ENCODE peak calls at places on chromosomes 7 and 10, in eight cellular contexts. W, C, Z, B, Y, I, P and S are unnamed samples.

GRCh38 chr10:110560012-110560411 is 7.5 kb upstream of the SMC3 start:
- DNase-seq in P (no peak), Z (no peak), B (no peak), C (no peak), W (no peak), I (no peak), Y (no peak), S (no peak)

GRCh38 chr10:124138195-124138882 is 44.9 kb upstream of the CHST15 start:
- DNase-seq in W (no peak), B (peak; percentile 39), I (no peak), C (peak; percentile 62), Y (no peak), P (no peak), Z (peak; percentile 58), S (peak; percentile 60)

GRCh38 chr10:75049316-75050285 is 61.9 kb upstream of the SAMD8 start:
- DNase-seq in Y (no peak), B (no peak), P (no peak), I (peak; percentile 44), Z (no peak), C (no peak), W (peak; percentile 63), S (no peak)

GRCh38 chr10:33277135-33277536 is 57.3 kb downstream of the NRP1 start:
- DNase-seq in C (peak; percentile 80), Z (peak; percentile 47), Y (no peak), I (no peak), W (no peak), P (no peak), B (peak; percentile 34), S (peak; percentile 65)

GRCh38 chr10:127892743-127893142 is at the start of gene CLRN3:
- DNase-seq in B (no peak), W (no peak), Y (no peak), P (no peak), C (no peak), I (no peak), Z (no peak), S (no peak)

GRCh38 chr7:112049555-112049954 is 156.6 kb downstream of the DOCK4 start:
- DNase-seq in Y (no peak), C (no peak), I (no peak), W (no peak), B (no peak), Z (no peak), P (no peak), S (no peak)

GRCh38 chr7:142334236-142334635 is 76.4 kb upstream of the PRSS58 start:
- DNase-seq in W (no peak), B (no peak), Z (no peak), P (no peak), I (no peak), Y (no peak), C (no peak), S (no peak)

GRCh38 chr10:72175166-72175565 is 40.6 kb upstream of the ANAPC16 start:
- DNase-seq in Y (no peak), C (peak; percentile 77), W (no peak), I (no peak), Z (no peak), P (no peak), B (no peak), S (no peak)

DNA sequence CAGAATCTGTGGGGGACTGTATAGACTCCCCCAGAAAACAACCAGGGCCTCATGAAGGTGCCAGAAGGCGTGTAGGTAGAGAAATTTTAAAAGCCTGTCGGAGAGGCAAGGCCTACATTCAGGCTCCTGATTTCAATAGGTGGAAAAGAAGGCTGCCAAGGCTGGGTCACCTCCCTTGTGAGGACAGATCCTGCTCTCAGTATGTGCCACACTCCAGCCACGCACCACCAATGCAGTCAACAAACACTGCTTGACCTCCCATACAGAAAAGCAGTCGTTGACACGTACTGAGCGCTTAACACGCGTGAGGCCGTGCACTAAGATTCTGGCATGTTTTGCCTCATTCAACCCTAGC is 1.1 kb upstream of the NKX2-3 start:
- DNase-seq in Y (no peak), I (no peak), B (no peak), Z (no peak), W (peak; percentile 45), C (no peak), P (no peak), S (no peak)
- H3K27me3 ChIP-seq in Y (peaks cover 89% of the 10 kb centered on the region), I (peaks cover 91% of the 10 kb centered on the region), B (peaks cover 5% of the 10 kb centered on the region), Z (peaks cover 4% of the 10 kb centered on the region), W (peaks cover 100% of the 10 kb centered on the region), C (peaks cover 98% of the 10 kb centered on the region), P (peaks cover 100% of the 10 kb centered on the region), S (peaks cover 100% of the 10 kb centered on the region)

GRCh38 chr10:101136007-101136707 is 5.1 kb downstream of the TLX1 start:
- DNase-seq in W (peak; percentile 73), B (no peak), Y (no peak), I (peak; percentile 77), Z (no peak), C (no peak), P (no peak), S (no peak)

GRCh38 chr10:101134299-101135127 is 3.4 kb downstream of the TLX1 start:
- DNase-seq in W (peak; percentile 71), P (no peak), Y (no peak), Z (no peak), C (peak; percentile 38), I (no peak), B (no peak), S (no peak)

GRCh38 chr10:101133489-101134298 is 2.6 kb downstream of the TLX1 start:
- DNase-seq in C (no peak), I (peak; percentile 60), W (peak; percentile 79), Z (no peak), B (no peak), Y (no peak), P (no peak), S (no peak)

GRCh38 chr10:101136708-101137121 is 5.6 kb downstream of the TLX1 start:
- DNase-seq in Y (no peak), P (no peak), B (no peak), Z (no peak), I (no peak), C (no peak), W (no peak), S (no peak)

DNA sequence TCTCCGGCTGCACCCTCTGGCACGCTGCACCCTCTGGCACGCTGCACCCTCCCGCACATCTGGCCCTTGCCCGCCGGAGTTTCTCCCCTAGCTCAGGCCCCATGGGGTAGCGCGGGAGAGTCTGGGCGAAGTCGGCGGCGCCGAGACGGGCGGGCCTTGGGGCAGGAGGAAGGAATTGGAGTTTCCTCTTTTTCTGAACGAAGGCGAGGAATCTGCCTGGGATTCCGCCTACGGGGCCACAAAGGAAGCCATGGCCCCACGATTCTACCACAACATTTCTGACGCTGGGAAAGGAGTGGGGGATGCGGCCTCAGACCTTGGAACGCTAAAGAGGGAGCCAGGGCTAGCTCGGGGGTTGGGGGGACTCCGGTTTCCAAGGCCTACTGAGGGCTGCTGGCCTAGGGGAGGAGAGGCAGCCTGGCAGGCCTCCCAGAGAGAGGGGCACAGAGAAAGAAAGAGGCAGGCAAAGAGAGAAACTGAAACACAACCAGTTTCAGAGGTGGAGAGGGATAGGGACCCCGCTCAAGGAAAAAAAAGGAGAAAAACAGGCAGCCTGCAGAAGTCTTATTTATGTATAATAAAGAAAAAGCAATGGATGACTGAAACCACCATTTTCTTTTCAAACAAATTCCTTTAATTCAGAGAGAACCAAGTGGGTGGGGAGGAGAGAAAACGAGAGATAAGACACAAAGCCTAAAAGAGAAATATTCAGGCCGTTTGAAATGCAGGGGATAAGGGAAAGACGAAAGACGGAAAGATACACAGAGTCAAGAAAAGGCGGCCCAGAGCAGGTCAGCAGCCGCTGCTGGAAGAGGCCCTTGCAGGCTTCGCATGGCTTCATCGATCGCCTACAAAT is 4.3 kb downstream of the TLX1 start:
- DNase-seq in Y (no peak), B (no peak), C (no peak), W (peak; percentile 63), I (peak; percentile 46), P (no peak), Z (no peak), S (no peak)
- H3K27me3 ChIP-seq in Y (peaks cover 80% of the 10 kb centered on the region), B (peaks cover 6% of the 10 kb centered on the region), C (peaks cover 99% of the 10 kb centered on the region), W (peaks cover 100% of the 10 kb centered on the region), I (peaks cover 96% of the 10 kb centered on the region), P (peaks cover 100% of the 10 kb centered on the region), Z (peaks cover 9% of the 10 kb centered on the region), S (no peaks in the 10 kb centered on the region)

GRCh38 chr7:97017197-97018125 is 7.2 kb downstream of the DLX5 start:
- DNase-seq in B (no peak), I (peak; percentile 27), W (no peak), C (no peak), P (no peak), Z (no peak), Y (no peak), S (no peak)

GRCh38 chr7:97019710-97020109 is 4.9 kb downstream of the DLX5 start:
- DNase-seq in W (no peak), Y (no peak), B (no peak), I (no peak), C (no peak), P (no peak), Z (no peak), S (no peak)

GRCh38 chr7:97016392-97017196 is 8.0 kb downstream of the DLX5 start:
- DNase-seq in Y (no peak), Z (no peak), W (peak; percentile 93), I (peak; percentile 95), C (no peak), P (no peak), B (no peak), S (no peak)

GRCh38 chr7:97018775-97019535 is 5.7 kb downstream of the DLX5 start:
- DNase-seq in Y (no peak), B (no peak), I (peak; percentile 30), P (no peak), C (no peak), Z (no peak), W (peak; percentile 48), S (no peak)

GRCh38 chr7:97018126-97018601 is 6.5 kb downstream of the DLX5 start:
- DNase-seq in W (peak; percentile 54), P (no peak), B (no peak), I (peak; percentile 48), Y (no peak), Z (no peak), C (no peak), S (no peak)
- H3K27me3 ChIP-seq in W (peaks cover 100% of the 10 kb centered on the region), P (peaks cover 100% of the 10 kb centered on the region), B (peaks cover 9% of the 10 kb centered on the region), I (peaks cover 58% of the 10 kb centered on the region), Y (peaks cover 58% of the 10 kb centered on the region), Z (no peaks in the 10 kb centered on the region), C (peaks cover 98% of the 10 kb centered on the region), S (peaks cover 3% of the 10 kb centered on the region)

GRCh38 chr10:48923763-48924162 is 15.9 kb downstream of the LRRC18 start:
- DNase-seq in C (no peak), P (no peak), B (no peak), Z (no peak), I (no peak), W (peak; percentile 17), Y (no peak), S (no peak)

GRCh38 chr10:48926764-48927163 is 12.9 kb downstream of the LRRC18 start:
- DNase-seq in I (peak; percentile 24), P (no peak), W (peak; percentile 40), Z (no peak), B (no peak), Y (no peak), C (no peak), S (no peak)

GRCh38 chr10:48924988-48925387 is 14.7 kb downstream of the LRRC18 start:
- DNase-seq in Z (no peak), Y (no peak), B (no peak), C (no peak), P (no peak), W (peak; percentile 21), I (no peak), S (no peak)

GRCh38 chr10:48927198-48927597 is 12.4 kb downstream of the LRRC18 start:
- DNase-seq in B (no peak), P (no peak), Z (no peak), I (no peak), C (no peak), Y (no peak), W (peak; percentile 10), S (no peak)

DNA sequence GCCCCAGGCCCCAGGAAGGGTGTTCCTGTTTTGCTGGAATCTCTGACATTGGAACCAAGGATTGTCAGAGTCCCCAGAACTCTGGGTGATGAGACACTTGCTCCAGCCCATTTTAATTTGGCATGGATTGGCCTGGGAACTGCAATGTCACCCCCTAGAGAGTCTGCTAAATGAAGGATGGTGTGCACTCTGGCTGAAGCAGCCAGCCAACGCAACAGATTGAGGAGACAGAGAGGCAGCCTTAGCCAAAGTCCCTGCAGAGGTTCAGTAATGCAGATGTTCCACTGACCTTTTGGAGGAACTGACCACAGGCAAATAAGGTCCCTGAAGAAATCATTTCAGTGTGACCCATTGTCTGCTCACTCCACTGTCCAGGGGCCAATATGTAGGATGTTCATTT is 13.4 kb downstream of the LRRC18 start:
- DNase-seq in Y (no peak), W (peak; percentile 10), Z (no peak), B (no peak), I (no peak), C (no peak), P (no peak), S (no peak)
- H3K27me3 ChIP-seq in Y (no peaks in the 10 kb centered on the region), W (no peaks in the 10 kb centered on the region), Z (no peaks in the 10 kb centered on the region), B (no peaks in the 10 kb centered on the region), I (no peaks in the 10 kb centered on the region), C (peaks cover 38% of the 10 kb centered on the region), P (peaks cover 18% of the 10 kb centered on the region), S (no peaks in the 10 kb centered on the region)